ENCODE peak calls at places on chromosomes 2 and 18, in eight cellular contexts. One of them, this sample, is unnamed.

GRCh38 chr2:237201461-237202287 is 116.0 kb downstream of the COPS8 start:
- DNase-seq in GM12865: peak; percentile 57
- DNase-seq in brain microvascular endothelial cell: peak; percentile 84
- DNase-seq in uterus: no peak
- DNase-seq in dorsolateral prefrontal cortex: no peak
- DNase-seq in heart right ventricle: no peak
- DNase-seq in AG04449: no peak
- DNase-seq in lung: no peak
- DNase-seq in this sample: peak; percentile 88

GRCh38 chr2:218975060-218975777 is 9.8 kb downstream of the FEV start:
- DNase-seq in GM12865: no peak
- DNase-seq in brain microvascular endothelial cell: no peak
- DNase-seq in uterus: no peak
- DNase-seq in dorsolateral prefrontal cortex: no peak
- DNase-seq in heart right ventricle: no peak
- DNase-seq in AG04449: no peak
- DNase-seq in lung: no peak
- DNase-seq in this sample: no peak

GRCh38 chr2:219331560-219332213 is 857 bp downstream of the RESP18 start:
- DNase-seq in GM12865: no peak
- DNase-seq in brain microvascular endothelial cell: peak; percentile 18
- DNase-seq in uterus: no peak
- DNase-seq in dorsolateral prefrontal cortex: peak; percentile 33
- DNase-seq in heart right ventricle: peak; percentile 13
- DNase-seq in AG04449: no peak
- DNase-seq in lung: no peak
- DNase-seq in this sample: no peak

GRCh38 chr2:61632276-61633169 is 94.4 kb upstream of the XPO1 start:
- DNase-seq in GM12865: no peak
- DNase-seq in brain microvascular endothelial cell: no peak
- DNase-seq in uterus: no peak
- DNase-seq in dorsolateral prefrontal cortex: no peak
- DNase-seq in heart right ventricle: no peak
- DNase-seq in AG04449: no peak
- DNase-seq in lung: no peak
- DNase-seq in this sample: no peak

GRCh38 chr18:10381951-10382350 is 72.5 kb upstream of the APCDD1 start:
- DNase-seq in GM12865: no peak
- DNase-seq in brain microvascular endothelial cell: no peak
- DNase-seq in uterus: no peak
- DNase-seq in dorsolateral prefrontal cortex: no peak
- DNase-seq in heart right ventricle: no peak
- DNase-seq in AG04449: no peak
- DNase-seq in lung: no peak
- DNase-seq in this sample: no peak

GRCh38 chr2:232476045-232476444 is 11.6 kb downstream of the ECEL1 start:
- DNase-seq in GM12865: no peak
- DNase-seq in brain microvascular endothelial cell: no peak
- DNase-seq in uterus: no peak
- DNase-seq in dorsolateral prefrontal cortex: no peak
- DNase-seq in heart right ventricle: no peak
- DNase-seq in AG04449: no peak
- DNase-seq in lung: no peak
- DNase-seq in this sample: no peak

GRCh38 chr2:232667989-232668583 is 29.0 kb upstream of the GIGYF2 start:
- DNase-seq in GM12865: no peak
- DNase-seq in brain microvascular endothelial cell: no peak
- DNase-seq in uterus: no peak
- DNase-seq in dorsolateral prefrontal cortex: peak; percentile 16
- DNase-seq in heart right ventricle: peak; percentile 40
- DNase-seq in AG04449: no peak
- DNase-seq in lung: no peak
- DNase-seq in this sample: no peak

GRCh38 chr2:110105608-110106467 is 9.8 kb downstream of the MALL start:
- DNase-seq in GM12865: no peak
- DNase-seq in brain microvascular endothelial cell: no peak
- DNase-seq in uterus: no peak
- DNase-seq in dorsolateral prefrontal cortex: no peak
- DNase-seq in heart right ventricle: no peak
- DNase-seq in AG04449: no peak
- DNase-seq in lung: no peak
- DNase-seq in this sample: peak; percentile 86

GRCh38 chr2:101827246-101827645 is 129.7 kb downstream of the MAP4K4 start:
- DNase-seq in GM12865: no peak
- DNase-seq in brain microvascular endothelial cell: peak; percentile 96
- DNase-seq in uterus: no peak
- DNase-seq in dorsolateral prefrontal cortex: no peak
- DNase-seq in heart right ventricle: no peak
- DNase-seq in AG04449: peak; percentile 75
- DNase-seq in lung: no peak
- DNase-seq in this sample: no peak

GRCh38 chr2:27185331-27186026 is 26.4 kb upstream of the ATRAID start:
- DNase-seq in GM12865: no peak
- DNase-seq in brain microvascular endothelial cell: no peak
- DNase-seq in uterus: peak; percentile 55
- DNase-seq in dorsolateral prefrontal cortex: peak; percentile 19
- DNase-seq in heart right ventricle: no peak
- DNase-seq in AG04449: peak; percentile 75
- DNase-seq in lung: peak; percentile 43
- DNase-seq in this sample: peak; percentile 85

GRCh38 chr2:95267458-95268207 is 6.6 kb upstream of the PROM2 start:
- DNase-seq in GM12865: no peak
- DNase-seq in brain microvascular endothelial cell: no peak
- DNase-seq in uterus: peak; percentile 5
- DNase-seq in dorsolateral prefrontal cortex: no peak
- DNase-seq in heart right ventricle: no peak
- DNase-seq in AG04449: no peak
- DNase-seq in lung: peak; percentile 24
- DNase-seq in this sample: no peak

GRCh38 chr2:14899621-14900414 is 267.3 kb downstream of the LRATD1 start:
- DNase-seq in GM12865: no peak
- DNase-seq in brain microvascular endothelial cell: no peak
- DNase-seq in uterus: no peak
- DNase-seq in dorsolateral prefrontal cortex: no peak
- DNase-seq in heart right ventricle: no peak
- DNase-seq in AG04449: no peak
- DNase-seq in lung: no peak
- DNase-seq in this sample: no peak

GRCh38 chr2:25309402-25309801 is 32.3 kb downstream of the DNMT3A start:
- DNase-seq in GM12865: peak; percentile 68
- DNase-seq in brain microvascular endothelial cell: peak; percentile 40
- DNase-seq in uterus: no peak
- DNase-seq in dorsolateral prefrontal cortex: peak; percentile 72
- DNase-seq in heart right ventricle: peak; percentile 67
- DNase-seq in AG04449: no peak
- DNase-seq in lung: no peak
- DNase-seq in this sample: no peak

GRCh38 chr18:34913837-34914755 is 127.1 kb upstream of the MAPRE2 start:
- DNase-seq in GM12865: no peak
- DNase-seq in brain microvascular endothelial cell: peak; percentile 85
- DNase-seq in uterus: no peak
- DNase-seq in dorsolateral prefrontal cortex: peak; percentile 18
- DNase-seq in heart right ventricle: no peak
- DNase-seq in AG04449: no peak
- DNase-seq in lung: no peak
- DNase-seq in this sample: no peak

GRCh38 chr2:71190959-71191943 is 35.7 kb downstream of the PAIP2B start:
- DNase-seq in GM12865: no peak
- DNase-seq in brain microvascular endothelial cell: peak; percentile 2
- DNase-seq in uterus: no peak
- DNase-seq in dorsolateral prefrontal cortex: peak; percentile 13
- DNase-seq in heart right ventricle: peak; percentile 12
- DNase-seq in AG04449: no peak
- DNase-seq in lung: no peak
- DNase-seq in this sample: peak; percentile 20

GRCh38 chr2:64141711-64142405 is 2.4 kb downstream of the PELI1 start:
- DNase-seq in GM12865: peak; percentile 30
- DNase-seq in brain microvascular endothelial cell: peak; percentile 6
- DNase-seq in uterus: no peak
- DNase-seq in dorsolateral prefrontal cortex: no peak
- DNase-seq in heart right ventricle: no peak
- DNase-seq in AG04449: no peak
- DNase-seq in lung: no peak
- DNase-seq in this sample: peak; percentile 3

GRCh38 chr2:134008837-134009236 is 245.0 kb upstream of the MGAT5 start:
- DNase-seq in GM12865: no peak
- DNase-seq in brain microvascular endothelial cell: no peak
- DNase-seq in uterus: no peak
- DNase-seq in dorsolateral prefrontal cortex: no peak
- DNase-seq in heart right ventricle: no peak
- DNase-seq in AG04449: no peak
- DNase-seq in lung: no peak
- DNase-seq in this sample: no peak
- H3K4me3 ChIP-seq in GM12865: no peak overlapping the region
- H3K4me3 ChIP-seq in brain microvascular endothelial cell: no peak overlapping the region
- H3K4me3 ChIP-seq in uterus: no peak overlapping the region
- H3K4me3 ChIP-seq in dorsolateral prefrontal cortex: no peak overlapping the region
- H3K4me3 ChIP-seq in heart right ventricle: no peak overlapping the region
- H3K4me3 ChIP-seq in AG04449: no peak overlapping the region
- H3K4me3 ChIP-seq in lung: no peak overlapping the region
- H3K4me3 ChIP-seq in this sample: no peak overlapping the region

GRCh38 chr2:32841931-32842898 is 104.5 kb upstream of the LTBP1 start:
- DNase-seq in GM12865: no peak
- DNase-seq in brain microvascular endothelial cell: no peak
- DNase-seq in uterus: no peak
- DNase-seq in dorsolateral prefrontal cortex: no peak
- DNase-seq in heart right ventricle: no peak
- DNase-seq in AG04449: no peak
- DNase-seq in lung: no peak
- DNase-seq in this sample: no peak
- TF ChIP-seq CTCF in GM12865: no peak
- TF ChIP-seq CTCF in brain microvascular endothelial cell: no peak
- TF ChIP-seq CTCF in uterus: no peak
- TF ChIP-seq CTCF in dorsolateral prefrontal cortex: no peak
- TF ChIP-seq CTCF in heart right ventricle: no peak
- TF ChIP-seq CTCF in AG04449: no peak
- TF ChIP-seq CTCF in lung: no peak
- TF ChIP-seq CTCF in this sample: no peak

GRCh38 chr2:151522556-151522955 is 112.9 kb downstream of the RIF1 start:
- DNase-seq in GM12865: no peak
- DNase-seq in brain microvascular endothelial cell: no peak
- DNase-seq in uterus: no peak
- DNase-seq in dorsolateral prefrontal cortex: no peak
- DNase-seq in heart right ventricle: no peak
- DNase-seq in AG04449: no peak
- DNase-seq in lung: no peak
- DNase-seq in this sample: no peak

GRCh38 chr2:151523825-151524224 is 114.1 kb downstream of the RIF1 start:
- DNase-seq in GM12865: no peak
- DNase-seq in brain microvascular endothelial cell: no peak
- DNase-seq in uterus: no peak
- DNase-seq in dorsolateral prefrontal cortex: no peak
- DNase-seq in heart right ventricle: no peak
- DNase-seq in AG04449: peak; percentile 2
- DNase-seq in lung: no peak
- DNase-seq in this sample: no peak

GRCh38 chr2:151520976-151521375 is 111.3 kb downstream of the RIF1 start:
- DNase-seq in GM12865: no peak
- DNase-seq in brain microvascular endothelial cell: no peak
- DNase-seq in uterus: no peak
- DNase-seq in dorsolateral prefrontal cortex: no peak
- DNase-seq in heart right ventricle: no peak
- DNase-seq in AG04449: no peak
- DNase-seq in lung: no peak
- DNase-seq in this sample: no peak

GRCh38 chr2:151526572-151527090 is 116.9 kb downstream of the RIF1 start:
- DNase-seq in GM12865: no peak
- DNase-seq in brain microvascular endothelial cell: no peak
- DNase-seq in uterus: no peak
- DNase-seq in dorsolateral prefrontal cortex: no peak
- DNase-seq in heart right ventricle: no peak
- DNase-seq in AG04449: no peak
- DNase-seq in lung: no peak
- DNase-seq in this sample: no peak

DNA sequence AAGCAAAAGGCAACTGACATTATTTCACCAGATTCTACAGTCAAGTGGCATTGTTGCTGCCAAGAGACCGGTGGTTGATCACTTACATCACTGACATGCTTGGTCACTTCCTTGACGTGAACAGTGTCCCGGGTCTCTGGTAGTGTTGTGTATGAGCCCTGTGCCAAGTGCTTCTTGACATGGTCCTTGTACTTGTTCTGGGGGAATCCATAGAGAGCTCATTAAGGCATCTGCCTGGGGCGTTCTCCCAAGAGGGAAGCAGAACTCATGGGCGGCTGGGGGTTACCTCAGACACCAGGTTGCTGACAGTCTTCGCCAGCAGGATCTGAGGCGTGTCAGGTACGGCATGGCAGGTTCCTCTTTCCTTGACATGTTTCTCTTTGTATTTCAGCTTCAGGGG is 116.2 kb downstream of the RIF1 start:
- DNase-seq in GM12865: no peak
- DNase-seq in brain microvascular endothelial cell: no peak
- DNase-seq in uterus: no peak
- DNase-seq in dorsolateral prefrontal cortex: no peak
- DNase-seq in heart right ventricle: no peak
- DNase-seq in AG04449: no peak
- DNase-seq in lung: no peak
- DNase-seq in this sample: no peak
- H3K4me3 ChIP-seq in GM12865: no peak overlapping the region
- H3K4me3 ChIP-seq in brain microvascular endothelial cell: no peak overlapping the region
- H3K4me3 ChIP-seq in uterus: no peak overlapping the region
- H3K4me3 ChIP-seq in dorsolateral prefrontal cortex: no peak overlapping the region
- H3K4me3 ChIP-seq in heart right ventricle: no peak overlapping the region
- H3K4me3 ChIP-seq in AG04449: no peak overlapping the region
- H3K4me3 ChIP-seq in lung: no peak overlapping the region
- H3K4me3 ChIP-seq in this sample: no peak overlapping the region

DNA sequence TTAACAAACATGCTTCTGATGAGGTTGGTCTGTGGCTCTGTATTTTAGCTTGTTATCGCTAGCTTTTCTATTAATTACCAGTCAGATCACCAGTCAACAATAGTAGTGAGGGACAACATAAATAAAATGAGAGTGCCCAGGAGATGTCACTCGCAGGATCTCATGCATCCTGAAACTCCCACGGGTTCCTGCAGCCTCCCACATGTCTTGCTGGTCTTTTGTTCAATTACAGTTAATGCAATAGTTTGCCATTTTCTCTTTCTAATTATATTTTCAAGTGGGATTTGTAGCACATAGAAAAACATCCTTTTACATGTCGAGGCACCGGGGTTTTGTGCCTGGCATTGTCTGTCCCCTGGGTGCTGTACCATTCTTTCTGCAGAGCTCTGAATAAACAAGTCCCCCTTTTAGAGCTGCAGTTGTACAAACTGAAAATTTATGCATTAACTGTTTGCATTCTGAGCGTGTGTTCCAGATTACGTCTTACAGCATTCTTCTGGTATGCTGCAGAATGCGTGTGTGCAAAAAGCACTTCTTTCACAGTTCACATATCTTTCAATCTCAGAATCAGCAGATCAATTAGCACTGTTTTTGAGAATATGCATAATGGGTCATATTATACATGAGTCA is 27.4 kb downstream of the MEIS1 start:
- DNase-seq in GM12865: no peak
- DNase-seq in brain microvascular endothelial cell: no peak
- DNase-seq in uterus: no peak
- DNase-seq in dorsolateral prefrontal cortex: no peak
- DNase-seq in heart right ventricle: no peak
- DNase-seq in AG04449: no peak
- DNase-seq in lung: no peak
- DNase-seq in this sample: no peak
- TF ChIP-seq CTCF in GM12865: no peak
- TF ChIP-seq CTCF in brain microvascular endothelial cell: no peak
- TF ChIP-seq CTCF in uterus: no peak
- TF ChIP-seq CTCF in dorsolateral prefrontal cortex: no peak
- TF ChIP-seq CTCF in heart right ventricle: no peak
- TF ChIP-seq CTCF in AG04449: no peak
- TF ChIP-seq CTCF in lung: no peak
- TF ChIP-seq CTCF in this sample: no peak

This sample was measured in AG09309.